ENCODE peak calls at places on chromosomes 11 and 22, in seven cellular contexts. J, A, R, D, L, V and O are unnamed samples. For H3K9me3, the result is how much of the 10 kb centered on the place peaks cover.

GRCh38 chr11:36088234-36088975 is 144.5 kb downstream of the LDLRAD3 start:
- DNase-seq in V (no peak), R (no peak), A (peak), J (no peak), L (no peak), D (no peak), O (no peak)

GRCh38 chr11:39374963-39375698 is 2084.3 kb downstream of the LRRC4C start:
- DNase-seq in V (peak), D (peak), J (peak), L (peak), R (peak), A (peak), O (peak)

GRCh38 chr11:1373536-1374214 is 16.1 kb upstream of the BRSK2 start:
- DNase-seq in L (no peak), A (no peak), V (peak), J (no peak), D (no peak), R (no peak), O (no peak)

GRCh38 chr11:96341237-96342130 is 1.5 kb downstream of the MAML2 start:
- DNase-seq in A (peak), D (peak), J (no peak), V (peak), R (peak), L (peak), O (peak)

GRCh38 chr22:20093437-20093836 is 13.4 kb downstream of the DGCR8 start:
- DNase-seq in A (no peak), L (no peak), V (no peak), D (no peak), R (no peak), J (no peak), O (no peak)

GRCh38 chr22:40031766-40032470 is 37.2 kb downstream of the FAM83F start:
- DNase-seq in J (no peak), D (no peak), A (peak), L (no peak), V (no peak), R (no peak), O (no peak)

GRCh38 chr11:65599955-65600246 is 4.3 kb upstream of the KCNK7 start:
- DNase-seq in D (no peak), R (no peak), A (no peak), L (no peak), V (no peak), J (no peak), O (no peak)

GRCh38 chr11:110086892-110087309 is 6.3 kb upstream of the ZC3H12C start:
- DNase-seq in L (no peak), V (no peak), R (no peak), D (no peak), J (no peak), A (peak), O (no peak)

GRCh38 chr11:12306830-12307229 is 70.5 kb upstream of the PARVA start:
- DNase-seq in J (no peak), A (no peak), D (no peak), V (no peak), R (no peak), L (no peak), O (no peak)

GRCh38 chr22:41976070-41976901 is 7.0 kb downstream of the SEPTIN3 start:
- DNase-seq in D (peak), J (no peak), V (peak), A (peak), L (peak), R (peak), O (no peak)

GRCh38 chr11:130043575-130043974 is 26.1 kb upstream of the APLP2 start:
- DNase-seq in L (no peak), J (no peak), R (no peak), A (no peak), V (no peak), D (no peak), O (no peak)

GRCh38 chr11:133945087-133945974 is 11.4 kb downstream of the IGSF9B start:
- DNase-seq in L (no peak), D (no peak), J (no peak), A (peak), R (no peak), V (peak), O (no peak)

GRCh38 chr11:128689946-128690745 is 3.7 kb upstream of the FLI1 start:
- DNase-seq in L (no peak), A (peak), D (peak), R (no peak), V (peak), J (no peak), O (no peak)

GRCh38 chr11:79314906-79315689 is 125.7 kb downstream of the TENM4 start:
- DNase-seq in R (peak), A (peak), V (no peak), J (no peak), D (peak), L (peak), O (no peak)

GRCh38 chr11:10664511-10664910 is 29.0 kb downstream of the IRAG1 start:
- DNase-seq in L (no peak), A (no peak), D (no peak), V (no peak), J (no peak), R (no peak), O (no peak)

GRCh38 chr22:22786301-22787115 is 101.1 kb upstream of the IGLL5 start:
- DNase-seq in A (no peak), L (peak), J (no peak), D (no peak), R (no peak), V (no peak), O (no peak)

GRCh38 chr22:43243275-43243768 is 56.4 kb upstream of the TTLL12 start:
- DNase-seq in D (no peak), V (no peak), A (no peak), L (no peak), R (no peak), J (no peak), O (no peak)

GRCh38 chr11:64340671-64341335 is 799 bp downstream of the CCDC88B start:
- DNase-seq in V (peak), L (peak), D (peak), A (peak), J (no peak), R (peak), O (peak)

GRCh38 chr11:4038973-4039372 is 55.6 kb upstream of the RRM1 start:
- DNase-seq in L (no peak), V (no peak), D (no peak), R (no peak), A (peak), J (no peak), O (no peak)

GRCh38 chr11:128422576-128423370 is 164.6 kb downstream of the ETS1 start:
- DNase-seq in D (peak), V (peak), L (no peak), R (no peak), J (no peak), A (no peak), O (no peak)

GRCh38 chr22:42033263-42034181 is 34.9 kb downstream of the WBP2NL start:
- DNase-seq in V (no peak), A (no peak), L (no peak), J (no peak), D (no peak), R (no peak), O (peak)

GRCh38 chr11:46769636-46770221 is 50.7 kb downstream of the F2 start:
- DNase-seq in A (no peak), J (no peak), R (no peak), D (no peak), L (no peak), V (no peak), O (no peak)

GRCh38 chr22:33028191-33028700 is 29.9 kb downstream of the SYN3 start:
- DNase-seq in J (no peak), R (no peak), D (no peak), V (no peak), A (no peak), L (no peak), O (no peak)

DNA sequence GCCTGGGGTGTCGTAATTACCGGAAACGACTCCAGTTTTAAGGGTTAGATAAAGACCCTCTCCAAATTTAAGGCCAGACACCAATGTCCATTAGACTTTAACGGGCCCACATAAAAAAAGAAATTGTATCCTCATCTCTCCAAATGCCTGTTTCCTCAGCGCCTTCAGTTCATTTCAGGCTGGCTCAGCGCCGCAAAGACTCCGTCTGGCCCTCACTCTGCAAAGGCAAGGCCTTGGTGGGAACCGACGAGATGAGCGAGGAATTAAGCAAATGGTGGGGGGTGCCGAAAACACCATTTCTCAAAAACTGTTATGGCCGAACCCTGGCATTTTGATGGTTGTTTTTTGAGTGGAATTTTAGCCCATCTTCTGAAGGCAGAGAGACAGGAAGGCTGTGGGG is 15.7 kb downstream of the MN1 start:
- DNase-seq in J (no peak), D (no peak), R (no peak), A (no peak), L (no peak), V (no peak), O (no peak)
- H3K27ac ChIP-seq in J (no peak), D (no peak), R (no peak), A (peak), L (peak), V (no peak), O (no peak)

GRCh38 chr11:30292545-30292944 is 30.4 kb upstream of the ARL14EP start:
- DNase-seq in L (no peak), A (no peak), R (no peak), J (no peak), V (no peak), D (no peak), O (no peak)

GRCh38 chr11:30291331-30291730 is 31.6 kb upstream of the ARL14EP start:
- DNase-seq in A (no peak), V (no peak), J (no peak), D (no peak), L (no peak), R (no peak), O (no peak)

DNA sequence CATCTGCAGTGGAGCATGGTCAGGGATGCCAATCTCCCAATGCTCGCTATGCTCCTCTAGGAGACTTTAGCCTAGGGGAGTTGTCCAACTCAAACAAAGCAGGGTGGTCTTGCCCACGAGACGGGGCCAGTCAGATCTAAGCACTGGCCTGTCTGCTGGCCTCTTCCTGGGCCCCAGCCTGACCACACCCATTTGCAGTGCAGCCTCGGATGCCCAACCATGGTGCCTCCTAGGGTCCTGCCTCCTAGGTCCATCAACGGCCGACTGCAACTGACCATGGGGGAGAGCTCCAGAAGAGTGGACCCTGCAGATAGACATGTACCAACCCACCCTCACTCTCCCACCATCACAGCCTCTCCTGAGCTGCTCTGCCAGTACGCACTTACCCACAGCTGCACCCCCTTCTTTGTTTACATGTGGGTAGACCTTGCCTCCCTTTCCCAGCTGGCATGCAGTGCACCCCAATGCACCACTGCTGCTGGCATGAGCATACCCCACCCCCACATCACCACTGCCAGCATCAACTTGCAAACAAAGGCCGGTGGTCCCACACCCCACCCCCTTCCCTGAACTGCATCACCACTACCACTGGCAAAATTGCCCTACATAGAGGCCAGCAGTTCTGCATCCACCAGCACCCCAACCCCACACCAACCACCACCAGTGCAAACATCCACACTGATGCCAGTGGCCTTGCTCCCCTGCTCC is 27.6 kb upstream of the ARL14EP start:
- DNase-seq in A (no peak), D (no peak), J (no peak), L (no peak), V (no peak), R (no peak), O (no peak)
- TF ChIP-seq EZH2phosphoT487 in A (no peak), D (no peak), J (no peak), L (no peak), V (no peak), R (no peak), O (no peak)

DNA sequence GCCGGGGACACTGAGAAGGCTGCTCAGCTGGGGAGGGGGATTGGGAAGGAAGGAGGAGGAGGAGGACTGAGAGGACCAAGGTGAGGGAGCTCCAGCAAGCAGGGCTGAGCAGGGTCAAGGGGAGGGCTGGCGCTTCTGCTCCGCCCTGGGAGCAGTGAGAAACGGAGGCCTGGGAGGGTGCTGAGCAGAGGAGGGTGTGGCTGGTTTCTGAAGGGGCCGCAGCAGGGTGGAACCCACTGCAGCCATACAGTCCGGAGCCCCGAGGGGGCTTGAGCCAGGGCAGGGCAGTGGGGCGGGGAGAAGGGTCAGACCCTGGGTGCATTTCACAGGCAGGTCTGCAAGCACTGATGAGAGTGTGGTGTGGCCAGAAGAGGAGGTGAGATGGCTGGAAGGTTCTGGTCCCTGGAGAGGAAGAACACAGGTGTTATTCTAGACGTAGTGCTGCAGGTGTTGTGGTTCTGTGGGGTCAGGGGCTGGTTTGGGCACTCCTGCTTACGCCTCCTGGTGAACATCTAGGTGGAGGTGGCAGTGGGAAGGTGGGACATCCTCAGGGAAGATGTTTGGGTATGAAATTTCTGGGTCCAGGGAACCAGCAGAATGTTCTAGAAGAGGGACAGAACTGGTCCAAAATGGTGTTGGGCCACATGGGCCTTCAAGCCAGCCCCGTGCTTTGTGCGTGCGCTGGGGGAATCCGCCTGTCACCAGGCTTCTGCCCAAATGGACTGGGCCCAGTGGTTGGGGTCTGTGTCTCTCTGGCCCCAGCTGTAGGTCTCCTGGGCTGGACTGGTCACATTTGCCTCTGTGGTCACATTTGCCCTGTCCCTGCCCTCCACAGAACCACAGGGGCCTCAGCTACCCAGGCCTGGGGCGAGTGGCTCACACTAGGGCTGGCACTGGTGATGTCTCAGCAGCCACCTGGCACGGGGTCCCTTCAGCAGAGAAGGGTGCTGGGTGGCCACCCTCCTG is 714.7 kb downstream of the BRD1 start:
- DNase-seq in R (no peak), L (no peak), V (no peak), J (no peak), A (no peak), D (no peak), O (no peak)
- H3K9me3 ChIP-seq in R (under half), L (under half), V (under half), J (under half), A (under half), D (under half), O (under half)

DNA sequence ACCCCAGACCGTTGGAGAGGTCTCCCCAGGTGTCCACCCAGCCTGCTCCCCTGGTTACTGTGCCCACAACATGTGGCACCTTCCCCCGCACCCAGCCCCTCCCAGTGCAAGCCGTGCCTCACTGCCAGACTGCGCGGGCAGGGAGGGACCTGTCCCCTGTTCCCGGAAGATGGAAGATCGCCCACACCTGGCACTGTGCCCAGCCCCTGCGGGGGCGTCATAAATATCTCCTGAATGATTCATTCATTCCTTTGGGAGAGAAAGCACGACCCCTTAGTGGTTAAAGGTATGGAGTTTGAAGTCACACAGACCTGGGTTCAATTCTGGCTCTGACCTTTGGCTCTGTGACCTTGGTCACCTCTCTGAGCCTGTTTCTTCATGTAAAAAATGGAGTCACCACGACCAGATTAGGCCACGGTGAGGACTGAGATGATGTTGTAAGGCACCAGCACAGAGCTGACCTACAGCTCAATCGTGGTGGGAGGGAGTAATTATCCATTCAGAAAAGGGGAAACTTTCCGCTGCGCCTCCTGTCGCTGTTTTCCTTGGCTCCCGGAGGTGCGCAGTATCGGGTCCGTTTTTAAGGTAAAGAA is 497 bp upstream of the SYT12 start:
- DNase-seq in V (peak), D (no peak), J (peak), L (no peak), A (peak), R (no peak), O (no peak)
- H3K27ac ChIP-seq in V (no peak), D (no peak), J (peak), L (no peak), A (no peak), R (no peak), O (no peak)

DNA sequence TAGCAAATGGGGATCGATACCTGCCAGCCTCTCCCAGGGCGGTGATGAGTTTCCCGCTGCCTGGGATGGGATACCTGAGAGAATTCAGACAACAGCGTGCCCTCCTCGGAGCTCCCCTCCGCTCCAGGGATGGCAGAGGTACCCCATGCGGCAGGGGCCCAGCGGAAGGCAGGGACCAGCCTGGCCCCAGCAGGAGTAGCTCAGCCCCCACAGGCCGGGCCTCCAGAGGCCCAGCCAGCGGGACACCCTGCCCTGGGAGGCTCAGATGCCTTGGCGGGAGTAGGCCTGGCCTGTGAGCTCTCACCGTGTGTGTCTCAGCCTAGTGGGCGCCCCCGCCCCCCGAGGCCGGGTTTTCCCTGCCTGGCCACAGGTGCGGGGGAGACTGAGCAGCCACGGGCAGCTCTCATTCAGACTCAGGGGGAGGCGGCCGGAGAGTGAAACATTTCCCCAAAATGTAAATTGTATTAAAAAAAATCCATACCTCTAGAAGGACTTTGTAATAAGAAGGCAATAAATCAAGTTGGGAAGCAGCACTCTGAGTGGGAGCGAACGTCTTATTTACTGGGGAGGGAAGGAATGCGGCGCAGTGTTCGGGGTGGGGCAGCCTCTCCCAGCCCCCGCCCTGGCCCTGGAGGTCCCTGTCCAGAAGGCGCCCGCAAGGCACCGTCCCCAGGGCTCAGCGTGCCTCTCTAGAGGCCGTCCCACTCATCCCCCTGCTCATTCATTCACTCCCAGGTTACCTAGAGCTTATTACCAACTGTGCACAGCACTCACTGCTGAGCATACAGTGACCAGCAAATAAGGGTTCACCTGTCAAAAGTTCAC is 888.0 kb downstream of the BRD1 start:
- DNase-seq in D (no peak), V (no peak), J (no peak), R (no peak), L (no peak), A (no peak), O (no peak)
- TF ChIP-seq EZH2phosphoT487 in D (no peak), V (no peak), J (no peak), R (no peak), L (no peak), A (no peak), O (no peak)

GRCh38 chr22:10778296-10778814 is 4749.6 kb upstream of the OR11H1 start:
- DNase-seq in L (no peak), J (no peak), D (no peak), A (no peak), R (no peak), V (no peak), O (no peak)
- H3K9me3 ChIP-seq in L (under half), J (under half), D (under half), A (under half), R (under half), V (under half), O (under half)

GRCh38 chr22:30250713-30251267 is 4.2 kb upstream of the LIF start:
- DNase-seq in J (no peak), L (peak), A (peak), R (no peak), D (no peak), V (peak), O (no peak)
- H3K27ac ChIP-seq in J (peak), L (peak), A (no peak), R (no peak), D (no peak), V (peak), O (no peak)